ENCODE peak calls at places on chromosomes 12 and 14, in six cellular contexts. S, W, U, P, I and M are unnamed samples.

GRCh38 chr14:99122521-99123125 is 149.4 kb downstream of the BCL11B start:
- DNase-seq in S (no peak), W (no peak), U (no peak), P (no peak), I (no peak), M (no peak)

GRCh38 chr14:95008445-95009217 is 148.7 kb downstream of the DICER1 start:
- DNase-seq in S (no peak), W (no peak), U (no peak), P (no peak), I (no peak), M (no peak)

GRCh38 chr12:6592087-6592486 is 15.1 kb downstream of the CHD4 start:
- DNase-seq in S (no peak), W (no peak), U (no peak), P (no peak), I (no peak), M (no peak)

GRCh38 chr14:81070511-81070910 is 115.1 kb downstream of the TSHR start:
- DNase-seq in S (no peak), W (no peak), U (no peak), P (no peak), I (no peak), M (no peak)

GRCh38 chr12:103397536-103397935 is 98.2 kb downstream of the C12orf42 start:
- DNase-seq in S (no peak), W (no peak), U (peak), P (no peak), I (no peak), M (no peak)

GRCh38 chr14:76920572-76921175 is 94.5 kb downstream of the LRRC74A start:
- DNase-seq in S (no peak), W (no peak), U (no peak), P (no peak), I (peak), M (no peak)

GRCh38 chr12:106317406-106318082 is 15.0 kb downstream of the TCP11L2 start:
- DNase-seq in S (peak), W (no peak), U (peak), P (no peak), I (no peak), M (no peak)

GRCh38 chr12:53930591-53931255 is 7.9 kb upstream of the HOXC13 start:
- DNase-seq in S (no peak), W (no peak), U (no peak), P (no peak), I (no peak), M (no peak)

GRCh38 chr12:9750276-9751203 is 10.2 kb downstream of the CD69 start:
- DNase-seq in S (peak), W (peak), U (peak), P (peak), I (no peak), M (peak)

GRCh38 chr14:64209428-64210165 is 84.6 kb downstream of the ESR2 start:
- DNase-seq in S (peak), W (peak), U (no peak), P (peak), I (peak), M (peak)

GRCh38 chr12:21502872-21503271 is 1.3 kb downstream of the GOLT1B start:
- DNase-seq in S (no peak), W (no peak), U (no peak), P (no peak), I (no peak), M (no peak)

GRCh38 chr14:104221636-104222375 is 83.4 kb downstream of the KIF26A start:
- DNase-seq in S (no peak), W (peak), U (no peak), P (no peak), I (peak), M (no peak)

GRCh38 chr12:132430838-132431826 is 58.8 kb upstream of the FBRSL1 start:
- DNase-seq in S (no peak), W (no peak), U (no peak), P (no peak), I (no peak), M (no peak)

GRCh38 chr12:31521972-31522371 is 69.0 kb downstream of the DENND5B start:
- DNase-seq in S (peak), W (no peak), U (no peak), P (peak), I (no peak), M (no peak)

GRCh38 chr12:112738531-112738930 is 53.0 kb upstream of the RPH3A start:
- DNase-seq in S (peak), W (no peak), U (no peak), P (no peak), I (no peak), M (no peak)

GRCh38 chr12:29039013-29039412 is 110.1 kb upstream of the FAR2 start:
- DNase-seq in S (peak), W (no peak), U (no peak), P (peak), I (no peak), M (no peak)

GRCh38 chr14:102822311-102822863 is 45.1 kb downstream of the TRAF3 start:
- DNase-seq in S (peak), W (no peak), U (no peak), P (peak), I (no peak), M (no peak)

GRCh38 chr12:53338916-53339315 is 2.8 kb upstream of the SP7 start:
- DNase-seq in S (no peak), W (no peak), U (no peak), P (no peak), I (no peak), M (peak)

GRCh38 chr14:65840118-65840751 is 427.7 kb downstream of the FUT8 start:
- DNase-seq in S (no peak), W (no peak), U (no peak), P (no peak), I (no peak), M (no peak)

GRCh38 chr12:22631863-22632463 is 7.0 kb downstream of the ETNK1 start:
- DNase-seq in S (peak), W (no peak), U (no peak), P (peak), I (no peak), M (no peak)

GRCh38 chr12:45756666-45757065 is 27.2 kb downstream of the ARID2 start:
- DNase-seq in S (peak), W (no peak), U (no peak), P (peak), I (no peak), M (no peak)

GRCh38 chr12:77888611-77889010 is 57.9 kb downstream of the NAV3 start:
- DNase-seq in S (peak), W (no peak), U (peak), P (peak), I (no peak), M (no peak)

GRCh38 chr12:76422878-76423438 is 74.7 kb upstream of the BBS10 start:
- DNase-seq in S (peak), W (no peak), U (peak), P (peak), I (no peak), M (no peak)

GRCh38 chr12:47797432-47797831 is 22.3 kb downstream of the HDAC7 start:
- DNase-seq in S (no peak), W (no peak), U (no peak), P (no peak), I (no peak), M (peak)

GRCh38 chr12:80192087-80192486 is 92.8 kb downstream of the OTOGL start:
- DNase-seq in S (no peak), W (no peak), U (no peak), P (no peak), I (no peak), M (no peak)

GRCh38 chr14:100708349-100709217 is 18.1 kb upstream of the DLK1 start:
- DNase-seq in S (peak), W (peak), U (no peak), P (peak), I (no peak), M (no peak)

GRCh38 chr14:93007225-93007997 is 84.5 kb downstream of the CHGA start:
- DNase-seq in S (peak), W (peak), U (peak), P (peak), I (no peak), M (no peak)

GRCh38 chr14:52902971-52903385 is 47.9 kb downstream of the FERMT2 start:
- DNase-seq in S (peak), W (no peak), U (peak), P (peak), I (no peak), M (no peak)

GRCh38 chr14:51370758-51371386 is 130.8 kb downstream of the TMX1 start:
- DNase-seq in S (peak), W (no peak), U (no peak), P (no peak), I (no peak), M (no peak)

GRCh38 chr12:110102255-110102654 is 21.9 kb upstream of the IFT81 start:
- DNase-seq in S (peak), W (no peak), U (peak), P (peak), I (peak), M (peak)

GRCh38 chr12:9906888-9907287 is 25.3 kb downstream of the CLEC2A start:
- DNase-seq in S (peak), W (no peak), U (peak), P (no peak), I (no peak), M (no peak)

GRCh38 chr12:48815281-48816110 is 2.8 kb upstream of the CACNB3 start:
- DNase-seq in S (peak), W (peak), U (peak), P (peak), I (peak), M (peak)

GRCh38 chr12:6821674-6822433 is at the start of gene GPR162:
- DNase-seq in S (peak), W (peak), U (no peak), P (peak), I (peak), M (no peak)

GRCh38 chr14:81517798-81518398 is 15.8 kb downstream of the SEL1L start:
- DNase-seq in S (peak), W (peak), U (no peak), P (peak), I (no peak), M (no peak)

GRCh38 chr12:94793191-94793595 is 142.8 kb upstream of the TMCC3 start:
- DNase-seq in S (peak), W (no peak), U (no peak), P (peak), I (peak), M (no peak)

GRCh38 chr14:37196604-37197420 is 925 bp upstream of the MIPOL1 start:
- DNase-seq in S (no peak), W (no peak), U (peak), P (no peak), I (no peak), M (no peak)

GRCh38 chr14:37198273-37198598 is 499 bp downstream of the MIPOL1 start:
- DNase-seq in S (no peak), W (no peak), U (no peak), P (no peak), I (no peak), M (no peak)

GRCh38 chr14:37198907-37199306 is 1.2 kb downstream of the MIPOL1 start:
- DNase-seq in S (no peak), W (no peak), U (no peak), P (no peak), I (no peak), M (no peak)

GRCh38 chr14:37195327-37195726 is 2.4 kb upstream of the MIPOL1 start:
- DNase-seq in S (peak), W (no peak), U (peak), P (peak), I (no peak), M (no peak)

GRCh38 chr14:37197421-37198272 is at the start of gene MIPOL1:
- DNase-seq in S (peak), W (peak), U (peak), P (peak), I (peak), M (no peak)
- TF ChIP-seq CTCF in S (no peak), W (peak), U (no peak), P (peak), I (no peak), M (no peak)

DNA sequence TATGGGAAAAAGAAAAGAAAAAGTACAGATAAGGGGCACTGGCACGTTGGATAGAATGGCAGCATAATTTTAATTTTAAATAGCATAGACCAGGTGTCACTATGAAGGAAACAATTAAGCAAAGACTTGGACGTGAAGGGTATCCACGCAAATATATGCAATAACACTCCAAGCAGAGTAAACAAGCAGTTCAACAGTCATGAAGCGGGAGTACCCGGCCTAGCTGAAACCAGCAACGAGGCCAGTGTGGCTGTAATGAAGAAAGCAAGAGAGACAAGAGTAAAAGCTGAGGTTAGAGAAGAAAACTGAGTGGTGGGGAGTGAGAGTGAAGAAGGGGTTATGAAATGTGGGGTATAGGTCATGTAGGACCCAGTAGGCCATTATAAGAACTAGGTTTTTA is 85.4 kb downstream of the BCL2L14 start:
- DNase-seq in S (no peak), W (no peak), U (no peak), P (no peak), I (no peak), M (no peak)
- TF ChIP-seq CTCF in S (no peak), W (no peak), U (no peak), P (no peak), I (no peak), M (no peak)

DNA sequence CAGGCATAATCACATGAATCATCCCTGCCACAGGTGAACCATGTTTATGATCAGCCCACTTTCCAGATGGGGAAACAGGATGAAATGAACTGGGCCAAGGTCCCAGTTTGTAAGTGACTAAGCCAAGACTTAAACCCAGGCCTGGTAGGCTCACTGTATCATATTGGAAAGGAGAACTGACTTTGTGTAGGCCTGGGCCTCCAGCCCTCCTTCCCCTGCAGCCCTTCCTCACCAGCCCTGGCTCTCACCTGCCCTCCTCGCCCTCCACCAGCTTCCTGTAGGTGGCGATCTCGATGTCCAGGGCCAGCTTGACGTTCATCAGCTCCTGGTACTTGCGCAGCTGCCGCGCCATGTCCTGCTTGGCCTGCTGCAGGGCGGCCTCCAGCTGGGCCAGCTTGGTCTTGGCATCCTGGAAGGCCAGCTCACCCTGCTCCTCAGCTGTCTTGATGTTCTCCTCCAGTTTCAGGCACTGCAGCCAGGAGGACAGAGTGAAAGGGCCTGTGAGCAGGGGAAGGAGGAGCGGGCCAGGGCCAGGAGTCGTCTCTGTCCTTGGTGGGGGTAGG is 19.8 kb downstream of the KRT80 start:
- DNase-seq in S (peak), W (peak), U (peak), P (peak), I (peak), M (no peak)
- TF ChIP-seq CTCF in S (peak), W (peak), U (peak), P (peak), I (peak), M (peak)

GRCh38 chr12:124938606-124939427 is 24.4 kb upstream of the UBC start:
- DNase-seq in S (peak), W (no peak), U (peak), P (peak), I (peak), M (peak)

GRCh38 chr12:124940393-124941169 is 26.1 kb upstream of the UBC start:
- DNase-seq in S (peak), W (peak), U (peak), P (peak), I (peak), M (peak)

GRCh38 chr12:124940143-124940392 is 25.6 kb upstream of the UBC start:
- DNase-seq in S (no peak), W (no peak), U (no peak), P (no peak), I (no peak), M (no peak)

GRCh38 chr12:124938066-124938465 is 23.6 kb upstream of the UBC start:
- DNase-seq in S (no peak), W (no peak), U (no peak), P (no peak), I (no peak), M (no peak)

DNA sequence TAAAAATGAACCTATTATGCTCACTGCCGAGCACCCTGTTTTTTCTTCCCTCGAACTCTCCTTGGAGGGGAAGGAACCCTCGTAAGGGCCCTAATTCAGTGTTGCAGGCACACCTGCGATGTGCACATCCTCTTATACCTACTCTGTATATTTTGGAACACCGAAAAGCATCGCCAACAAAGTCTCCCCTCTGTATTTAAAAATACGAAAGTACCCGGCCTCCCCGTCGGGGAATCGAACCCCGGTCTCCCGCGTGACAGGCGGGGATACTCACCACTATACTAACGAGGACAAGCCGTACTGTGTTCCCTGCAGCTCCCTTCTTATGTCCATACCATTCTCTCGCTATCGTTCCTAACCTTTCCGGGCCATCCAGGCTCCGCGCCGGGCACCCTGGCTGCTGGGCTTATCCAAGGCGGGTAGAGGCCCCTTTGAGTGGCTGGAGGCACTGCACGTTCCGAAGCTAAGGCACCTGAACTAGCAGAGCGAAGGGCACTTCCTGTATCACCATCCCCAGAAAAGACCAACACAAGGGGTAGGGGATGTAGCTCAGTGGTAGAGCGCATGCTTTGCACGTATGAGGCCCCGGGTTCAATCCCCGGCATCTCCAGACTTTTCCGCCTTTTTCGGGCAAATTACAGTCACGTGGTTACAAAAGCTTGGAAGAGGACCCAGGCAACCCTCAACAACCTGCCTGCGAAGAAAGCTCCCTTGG is 25.1 kb upstream of the UBC start:
- DNase-seq in S (peak), W (peak), U (peak), P (peak), I (peak), M (peak)
- TF ChIP-seq CTCF in S (no peak), W (no peak), U (no peak), P (no peak), I (peak), M (no peak)

GRCh38 chr12:15979096-15980091 is 68.3 kb downstream of the DERA start:
- DNase-seq in S (peak), W (no peak), U (peak), P (peak), I (no peak), M (peak)
- TF ChIP-seq CTCF in S (peak), W (peak), U (peak), P (peak), I (peak), M (peak)

DNA sequence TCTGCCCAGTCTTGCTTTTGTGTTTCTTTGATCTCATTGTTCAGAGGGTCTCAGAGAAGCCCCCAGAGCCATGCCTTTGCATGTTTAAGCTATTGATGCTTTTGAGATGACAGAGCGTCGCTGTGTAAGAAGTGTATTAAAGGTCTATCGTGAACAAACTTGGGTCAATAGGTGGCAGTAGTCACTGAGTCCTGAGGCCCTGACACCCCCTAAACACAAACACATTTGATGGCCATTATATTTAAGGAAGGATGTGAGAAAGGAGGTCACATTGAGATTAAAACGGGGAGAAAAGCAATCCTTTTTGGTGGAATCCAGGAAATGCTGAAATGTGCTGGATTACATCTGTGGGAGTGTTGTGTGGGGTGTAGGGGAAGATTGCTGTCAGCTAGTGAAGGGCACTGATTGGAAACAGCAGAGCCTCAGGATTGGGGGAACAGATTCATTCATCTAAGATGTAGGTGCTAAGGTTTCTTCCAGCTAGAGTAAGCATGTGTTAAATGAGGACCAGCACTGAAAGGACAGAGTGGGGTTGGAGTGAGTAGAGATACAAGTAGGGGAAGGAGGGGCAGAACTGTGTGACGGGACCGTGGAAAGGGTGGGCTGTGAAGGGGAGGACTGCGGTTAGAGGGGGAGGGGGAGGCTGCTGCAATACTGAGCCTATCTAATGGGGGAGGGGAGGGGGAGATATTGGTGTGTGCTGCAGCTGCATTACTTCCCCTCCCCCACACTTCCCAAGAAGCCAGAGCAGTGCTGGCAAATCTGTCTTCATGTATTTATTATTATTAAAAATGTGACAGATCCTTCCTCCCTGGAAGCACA is 12.7 kb downstream of the NGDN start:
- DNase-seq in S (no peak), W (no peak), U (no peak), P (no peak), I (peak), M (no peak)
- TF ChIP-seq CTCF in S (no peak), W (no peak), U (no peak), P (no peak), I (peak), M (no peak)